ENCODE peak calls at places on chromosomes 13 and 19, in five cellular contexts. E is GM23248, G is PC-3, O is neural progenitor cell, M is HCT116. Y is an unnamed sample.

GRCh38 chr13:65744761-65745160 is 1485.4 kb downstream of the PCDH9 start:
- DNase-seq in E (no peak), G (no peak), O (no peak), M (no peak), Y (no peak)

GRCh38 chr19:2266183-2266993 is 10.2 kb upstream of the JSRP1 start:
- DNase-seq in E (peak), G (peak), O (no peak), M (no peak), Y (peak)

GRCh38 chr13:79227418-79227817 is 178.6 kb downstream of the RBM26 start:
- DNase-seq in E (no peak), G (no peak), O (no peak), M (no peak), Y (no peak)

GRCh38 chr13:74443623-74444022 is 309.4 kb upstream of the KLF12 start:
- DNase-seq in E (peak), G (peak), O (no peak), M (no peak), Y (no peak)

GRCh38 chr13:47521895-47522487 is 479.1 kb downstream of the SUCLA2 start:
- DNase-seq in E (no peak), G (no peak), O (no peak), M (no peak), Y (no peak)

GRCh38 chr13:48234652-48235099 is 1.7 kb downstream of the ITM2B start:
- DNase-seq in E (peak), G (peak), O (no peak), M (no peak), Y (no peak)

GRCh38 chr13:113907637-113908617 is 44.1 kb upstream of the GAS6 start:
- DNase-seq in E (peak), G (no peak), O (no peak), M (no peak), Y (no peak)

GRCh38 chr19:1952635-1953034 is 11.7 kb downstream of the CSNK1G2 start:
- DNase-seq in E (peak), G (no peak), O (no peak), M (no peak), Y (no peak)

GRCh38 chr13:61414686-61415664 is 674 bp downstream of the PCDH20 start:
- DNase-seq in E (no peak), G (peak), O (peak), M (no peak), Y (no peak)

GRCh38 chr19:3356805-3357204 is 9.6 kb upstream of the NFIC start:
- DNase-seq in E (peak), G (no peak), O (no peak), M (no peak), Y (no peak)

GRCh38 chr13:95360464-95361097 is 59.3 kb upstream of the ABCC4 start:
- DNase-seq in E (peak), G (peak), O (no peak), M (no peak), Y (no peak)

GRCh38 chr19:34041922-34042521 is 130.3 kb upstream of the LSM14A start:
- DNase-seq in E (peak), G (peak), O (peak), M (peak), Y (peak)

GRCh38 chr13:43728411-43728810 is 58.4 kb downstream of the ENOX1 start:
- DNase-seq in E (no peak), G (no peak), O (no peak), M (no peak), Y (no peak)

GRCh38 chr19:11288349-11288748 is 7.6 kb upstream of the TSPAN16 start:
- DNase-seq in E (peak), G (peak), O (no peak), M (no peak), Y (no peak)

GRCh38 chr19:8887364-8887763 is 55.2 kb downstream of the MBD3L1 start:
- DNase-seq in E (no peak), G (no peak), O (no peak), M (no peak), Y (no peak)
- TF ChIP-seq EZH2phosphoT487 in E (no peak), G (no peak), O (no peak), M (no peak), Y (no peak)

GRCh38 chr13:67623630-67624029 is 393.5 kb upstream of the PCDH9 start:
- DNase-seq in E (no peak), G (no peak), O (no peak), M (no peak), Y (no peak)

GRCh38 chr13:67619987-67620386 is 389.9 kb upstream of the PCDH9 start:
- DNase-seq in E (no peak), G (peak), O (no peak), M (no peak), Y (no peak)

GRCh38 chr13:67614577-67614976 is 384.4 kb upstream of the PCDH9 start:
- DNase-seq in E (no peak), G (no peak), O (no peak), M (no peak), Y (no peak)

GRCh38 chr13:67620665-67621064 is 390.5 kb upstream of the PCDH9 start:
- DNase-seq in E (no peak), G (no peak), O (no peak), M (no peak), Y (no peak)

DNA sequence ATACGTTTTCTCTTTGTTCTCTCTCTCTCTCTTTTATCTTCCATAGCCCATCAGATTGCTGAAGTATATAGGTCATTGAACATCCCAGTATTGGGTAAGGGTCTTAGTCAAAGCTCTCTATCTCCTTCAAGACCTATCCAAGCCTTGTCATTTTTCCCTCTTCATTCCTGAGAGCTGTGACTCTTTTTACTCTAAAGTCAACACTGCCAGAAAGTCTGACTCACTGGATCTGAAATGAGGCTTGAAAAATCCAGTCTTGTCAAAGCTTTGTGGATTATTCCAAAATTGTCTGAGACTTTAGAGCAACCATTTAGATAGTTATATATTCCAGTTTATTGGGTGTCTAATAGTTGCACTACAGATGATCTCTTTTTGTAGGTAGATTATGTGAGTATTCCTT is 389.2 kb upstream of the PCDH9 start:
- DNase-seq in E (no peak), G (peak), O (no peak), M (no peak), Y (no peak)
- TF ChIP-seq EZH2phosphoT487 in E (no peak), G (no peak), O (no peak), M (no peak), Y (no peak)

DNA sequence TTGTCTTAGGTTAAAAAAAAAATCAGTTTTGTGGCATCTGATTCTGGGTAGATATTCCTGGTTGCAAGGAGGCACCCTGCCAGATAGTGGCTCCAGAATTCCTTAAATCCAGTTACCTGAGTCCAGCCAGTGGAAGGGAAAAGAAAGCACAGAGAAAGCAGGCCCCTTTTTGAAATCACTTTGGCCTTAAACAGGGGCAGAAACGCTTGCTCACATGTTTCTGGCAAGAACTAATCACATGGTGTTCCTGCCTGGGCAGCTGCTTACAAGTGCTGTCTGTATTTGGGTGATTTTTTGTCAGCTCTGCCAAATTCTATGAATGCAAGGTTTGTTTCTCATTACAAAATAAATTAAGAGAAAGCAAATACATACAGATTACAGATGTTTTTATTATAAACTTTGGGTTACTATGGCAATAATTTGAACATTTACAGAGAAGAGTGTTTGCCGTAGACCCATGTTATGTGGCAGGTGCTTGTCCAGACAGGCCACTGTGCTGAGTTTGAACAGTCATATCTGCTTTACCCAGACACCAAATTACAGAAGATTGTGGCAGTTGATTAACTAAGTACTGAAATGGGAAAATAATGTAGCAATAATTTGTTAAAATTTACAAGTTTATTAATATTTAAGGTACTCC is 1237.8 kb downstream of the SLITRK5 start:
- DNase-seq in E (no peak), G (no peak), O (peak), M (no peak), Y (no peak)
- TF ChIP-seq EZH2phosphoT487 in E (no peak), G (no peak), O (no peak), M (no peak), Y (no peak)

DNA sequence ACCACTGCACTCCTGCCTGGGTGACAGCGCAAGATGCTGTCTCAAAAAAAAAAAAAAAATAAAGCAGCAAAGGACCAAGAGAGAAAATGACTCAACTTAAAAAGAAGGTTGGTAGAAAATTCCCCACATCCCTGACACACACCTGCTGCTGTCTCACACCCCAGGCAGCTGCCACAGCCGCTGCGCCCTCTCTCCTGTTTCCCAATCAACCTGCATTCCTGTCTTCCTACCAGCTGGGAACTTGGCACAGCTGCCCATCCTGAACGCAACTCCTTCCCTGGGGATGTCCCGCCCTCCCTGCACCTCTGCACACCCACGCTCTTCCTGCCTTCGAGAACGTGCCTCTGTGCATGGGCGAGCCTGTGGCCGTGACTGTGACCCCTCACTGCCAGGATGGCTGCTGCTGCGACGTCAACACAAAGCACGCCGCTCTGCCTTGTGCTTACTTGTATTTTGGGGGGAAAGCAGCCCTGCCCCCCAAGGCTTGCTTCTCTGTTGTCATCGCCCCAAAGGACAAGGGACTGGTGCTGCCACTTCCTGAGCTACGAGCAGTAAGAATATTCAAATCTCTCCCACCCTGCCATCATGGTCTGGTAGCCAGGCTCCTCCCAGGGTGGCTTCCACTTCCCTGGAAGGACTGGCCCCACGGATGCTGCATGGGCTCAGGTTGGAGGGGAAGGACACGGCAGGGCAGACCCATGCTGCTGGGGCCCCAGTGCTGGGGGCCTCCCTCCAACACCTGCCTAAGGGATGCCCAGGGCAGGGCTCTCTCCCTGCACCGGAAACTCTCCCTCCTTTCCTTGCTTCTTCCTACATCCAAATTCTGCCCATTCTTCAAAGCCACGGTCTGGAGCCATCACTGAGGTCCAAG is 20.7 kb downstream of the SH3GL1 start:
- DNase-seq in E (peak), G (peak), O (no peak), M (no peak), Y (peak)
- TF ChIP-seq EZH2phosphoT487 in E (no peak), G (no peak), O (no peak), M (no peak), Y (no peak)

GRCh38 chr13:71979616-71980015 is 112.6 kb upstream of the DACH1 start:
- DNase-seq in E (no peak), G (peak), O (peak), M (peak), Y (peak)
- TF ChIP-seq EZH2phosphoT487 in E (no peak), G (no peak), O (no peak), M (no peak), Y (no peak)

GRCh38 chr19:4370418-4371041 is 27.2 kb downstream of the MPND start:
- DNase-seq in E (no peak), G (no peak), O (no peak), M (no peak), Y (no peak)

GRCh38 chr19:4371209-4371897 is 28.0 kb downstream of the MPND start:
- DNase-seq in E (no peak), G (no peak), O (no peak), M (no peak), Y (no peak)

GRCh38 chr19:4369109-4369887 is 25.9 kb downstream of the MPND start:
- DNase-seq in E (peak), G (no peak), O (peak), M (no peak), Y (peak)

GRCh38 chr19:4368128-4368820 is 24.9 kb downstream of the MPND start:
- DNase-seq in E (no peak), G (no peak), O (no peak), M (no peak), Y (no peak)

DNA sequence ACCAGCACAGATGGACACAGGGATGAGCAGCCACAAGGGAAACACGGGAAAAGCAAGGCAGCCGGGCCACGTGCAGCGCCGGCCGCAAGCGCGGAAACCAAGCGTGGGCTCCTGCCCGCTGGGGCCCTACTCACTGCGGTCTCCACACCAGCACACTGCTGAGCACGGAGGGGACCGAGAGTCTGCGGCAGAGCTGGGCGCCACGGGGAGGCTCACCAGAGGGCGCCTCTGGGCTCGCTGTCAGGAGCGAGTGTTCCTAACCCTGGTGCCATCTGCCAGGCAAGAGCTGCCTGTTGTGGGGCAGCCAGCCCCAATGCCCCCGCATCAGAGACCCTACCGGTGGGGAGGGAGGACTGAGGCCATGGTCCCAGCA is 26.5 kb downstream of the MPND start:
- DNase-seq in E (no peak), G (no peak), O (peak), M (no peak), Y (peak)
- TF ChIP-seq EZH2phosphoT487 in E (no peak), G (no peak), O (no peak), M (no peak), Y (no peak)

Y was measured in OCI-LY7.